ENCODE peak calls at places on chromosomes 11 and 22, in eight cellular contexts. X is neural progenitor cell, E is ovary, I is tibial nerve, C is epithelial cell of proximal tubule, Q is IMR-90, H is stomach, R is epithelial cell of esophagus. L is an unnamed sample.
A peak's percentile ranks its signal among the peaks of the same experiment; 100 is the strongest.

GRCh38 chr11:22115470-22116037 is 77.3 kb upstream of the ANO5 start:
- DNase-seq in X (no peak), E (no peak), I (no peak), C (no peak), Q (no peak), H (no peak), R (no peak), L (no peak)

GRCh38 chr22:27973851-27974250 is 54.8 kb upstream of the PITPNB start:
- DNase-seq in X (peak; percentile 87), E (no peak), I (no peak), C (no peak), Q (no peak), H (no peak), R (no peak), L (no peak)

GRCh38 chr22:46064236-46064965 is 85.9 kb upstream of the PPARA start:
- DNase-seq in X (no peak), E (peak; percentile 51), I (peak; percentile 12), C (no peak), Q (no peak), H (peak; percentile 33), R (no peak), L (no peak)

GRCh38 chr22:30015846-30016245 is 64.4 kb upstream of the HORMAD2 start:
- DNase-seq in X (no peak), E (no peak), I (no peak), C (no peak), Q (peak; percentile 95), H (no peak), R (peak; percentile 24), L (peak; percentile 84)

GRCh38 chr11:125062931-125063428 is at the start of gene SLC37A2:
- DNase-seq in X (peak; percentile 90), E (peak; percentile 76), I (peak; percentile 37), C (no peak), Q (peak; percentile 54), H (peak; percentile 73), R (peak; percentile 74), L (peak; percentile 53)

GRCh38 chr22:41940853-41941765 is 5.8 kb downstream of the CENPM start:
- DNase-seq in X (peak; percentile 86), E (peak; percentile 89), I (peak; percentile 80), C (no peak), Q (peak; percentile 91), H (peak; percentile 91), R (peak; percentile 90), L (peak; percentile 93)

GRCh38 chr11:46383974-46384701 is 2.7 kb downstream of the MDK start:
- DNase-seq in X (no peak), E (no peak), I (no peak), C (no peak), Q (no peak), H (no peak), R (peak; percentile 52), L (no peak)

GRCh38 chr11:114440971-114441810 is 1.9 kb downstream of the REXO2 start:
- DNase-seq in X (no peak), E (no peak), I (no peak), C (no peak), Q (no peak), H (no peak), R (no peak), L (peak; percentile 11)

GRCh38 chr22:33787645-33788456 is 132.4 kb downstream of the LARGE1 start:
- DNase-seq in X (no peak), E (no peak), I (no peak), C (no peak), Q (peak; percentile 6), H (no peak), R (no peak), L (no peak)

GRCh38 chr11:128022761-128023160 is 564.6 kb downstream of the ETS1 start:
- DNase-seq in X (no peak), E (no peak), I (no peak), C (no peak), Q (no peak), H (no peak), R (no peak), L (no peak)

GRCh38 chr11:58446294-58446693 is 4.3 kb upstream of the OR5B12 start:
- DNase-seq in X (no peak), E (no peak), I (no peak), C (no peak), Q (no peak), H (no peak), R (peak; percentile 17), L (no peak)

GRCh38 chr11:92225563-92226308 is 1.1 kb downstream of the FAT3 start:
- DNase-seq in X (peak; percentile 77), E (peak; percentile 30), I (peak; percentile 12), C (no peak), Q (no peak), H (no peak), R (no peak), L (peak; percentile 16)

GRCh38 chr22:43745783-43746356 is 66.2 kb downstream of the EFCAB6 start:
- DNase-seq in X (no peak), E (no peak), I (no peak), C (no peak), Q (no peak), H (no peak), R (no peak), L (no peak)

GRCh38 chr11:123180166-123180565 is 14.9 kb downstream of the CLMP start:
- DNase-seq in X (no peak), E (no peak), I (no peak), C (no peak), Q (peak; percentile 38), H (no peak), R (peak; percentile 42), L (peak; percentile 64)

GRCh38 chr11:95372097-95372656 is 141.2 kb upstream of the SESN3 start:
- DNase-seq in X (no peak), E (no peak), I (no peak), C (no peak), Q (no peak), H (no peak), R (no peak), L (no peak)
- H3K4me3 ChIP-seq in X (no peak overlapping the region), E (no peak overlapping the region), I (no peak overlapping the region), C (no peak overlapping the region), Q (no peak overlapping the region), H (no peak overlapping the region), R (no peak overlapping the region), L (no peak overlapping the region)

GRCh38 chr11:126971305-126971704 is 29.3 kb downstream of the KIRREL3 start:
- DNase-seq in X (no peak), E (no peak), I (no peak), C (no peak), Q (no peak), H (no peak), R (no peak), L (no peak)

GRCh38 chr11:126968915-126969314 is 31.7 kb downstream of the KIRREL3 start:
- DNase-seq in X (peak; percentile 72), E (no peak), I (no peak), C (no peak), Q (peak; percentile 6), H (no peak), R (no peak), L (peak; percentile 9)

GRCh38 chr11:126965331-126965730 is 35.2 kb downstream of the KIRREL3 start:
- DNase-seq in X (no peak), E (no peak), I (no peak), C (no peak), Q (no peak), H (no peak), R (no peak), L (no peak)

GRCh38 chr11:126973051-126973450 is 27.5 kb downstream of the KIRREL3 start:
- DNase-seq in X (no peak), E (no peak), I (no peak), C (no peak), Q (no peak), H (no peak), R (no peak), L (no peak)

GRCh38 chr11:126969865-126970479 is 30.6 kb downstream of the KIRREL3 start:
- DNase-seq in X (peak; percentile 39), E (no peak), I (no peak), C (no peak), Q (peak; percentile 83), H (no peak), R (no peak), L (peak; percentile 80)
- TF ChIP-seq CTCF in X (peak; percentile 61), E (no peak), I (peak; percentile 61), C (peak; percentile 90), Q (peak; percentile 93), H (no peak), R (peak; percentile 31), L (peak; percentile 94)

DNA sequence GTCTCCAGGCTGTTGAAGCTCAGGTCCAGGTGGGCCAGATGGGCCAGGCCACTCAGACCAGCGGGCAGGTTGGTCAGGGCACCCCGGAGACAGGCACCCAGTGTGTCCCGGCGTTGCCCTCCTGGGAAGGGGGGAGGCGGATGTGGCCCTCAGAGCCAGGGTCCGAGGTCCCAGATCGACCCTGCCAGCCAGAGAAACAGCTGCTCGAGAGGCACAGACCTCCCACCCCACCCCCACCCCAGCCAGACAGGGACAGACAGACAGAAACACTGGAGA is 1.6 kb downstream of the PIDD1 start:
- DNase-seq in X (no peak), E (no peak), I (no peak), C (no peak), Q (no peak), H (no peak), R (no peak), L (no peak)
- H3K4me3 ChIP-seq in X (no peak overlapping the region), E (no peak overlapping the region), I (no peak overlapping the region), C (no peak overlapping the region), Q (no peak overlapping the region), H (no peak overlapping the region), R (no peak overlapping the region), L (peak overlapping the region; percentile 65)

GRCh38 chr11:44950036-44950624 is 553 bp downstream of the TP53I11 start:
- DNase-seq in X (peak; percentile 80), E (peak; percentile 59), I (no peak), C (no peak), Q (no peak), H (peak; percentile 38), R (no peak), L (no peak)

GRCh38 chr11:44947114-44947513 is 3.6 kb downstream of the TP53I11 start:
- DNase-seq in X (no peak), E (no peak), I (no peak), C (no peak), Q (no peak), H (no peak), R (no peak), L (no peak)

GRCh38 chr11:44950625-44951472 is at the start of gene TP53I11:
- DNase-seq in X (peak; percentile 84), E (peak; percentile 81), I (peak; percentile 41), C (no peak), Q (peak; percentile 60), H (peak; percentile 83), R (peak; percentile 20), L (peak; percentile 70)

GRCh38 chr11:44948155-44948554 is 2.5 kb downstream of the TP53I11 start:
- DNase-seq in X (no peak), E (no peak), I (no peak), C (no peak), Q (no peak), H (no peak), R (no peak), L (no peak)

DNA sequence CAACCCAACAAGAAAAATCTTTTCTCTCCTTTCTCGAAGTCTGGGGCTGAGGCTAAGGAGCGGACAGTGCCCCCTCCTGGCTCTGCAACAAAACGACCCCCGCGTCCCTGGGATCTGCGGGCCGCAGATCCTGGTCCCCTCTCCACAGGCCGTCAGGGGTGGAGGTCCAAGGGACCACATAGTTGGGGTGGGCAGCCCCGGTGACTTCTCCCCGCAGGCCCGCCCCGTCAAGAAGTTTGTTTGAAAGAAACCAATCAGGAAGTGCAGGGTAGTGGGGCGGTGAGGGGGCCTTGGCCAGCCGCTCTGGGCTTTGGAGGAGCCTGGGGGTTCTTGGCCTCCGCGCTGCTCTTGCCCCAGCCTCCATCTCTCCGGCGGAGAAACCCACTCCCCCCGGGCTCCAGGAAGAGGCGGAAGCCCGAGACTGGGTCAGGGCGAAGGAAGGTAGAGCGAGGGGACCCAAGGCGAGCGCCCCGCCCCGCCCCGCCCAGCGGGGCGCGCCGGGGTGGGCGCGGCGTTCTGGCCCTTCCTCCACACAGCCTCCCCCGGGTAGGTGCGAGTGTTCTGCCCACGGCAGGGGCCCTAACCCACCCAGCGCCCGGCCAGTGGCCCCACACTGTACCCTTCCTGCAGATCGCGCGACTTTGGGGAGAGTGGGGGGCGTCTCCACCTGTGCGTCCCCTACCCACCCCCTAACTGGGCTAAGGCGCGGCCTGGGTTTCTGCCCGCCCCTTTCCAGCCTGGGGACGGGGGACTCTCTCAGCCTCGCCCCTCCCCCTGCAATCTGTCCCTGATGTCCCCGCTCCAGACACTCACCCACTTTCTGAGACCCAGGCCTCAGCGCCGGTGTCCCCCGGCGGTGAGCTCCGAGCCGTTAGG is 1.3 kb downstream of the TP53I11 start:
- DNase-seq in X (peak; percentile 88), E (no peak), I (no peak), C (no peak), Q (peak; percentile 42), H (no peak), R (no peak), L (peak; percentile 30)
- TF ChIP-seq CTCF in X (peak; percentile 87), E (no peak), I (peak; percentile 41), C (peak; percentile 38), Q (peak; percentile 57), H (peak; percentile 53), R (peak; percentile 33), L (peak; percentile 53)

L was measured in AG10803.